ENCODE peak calls at places on chromosomes 13 and 19, in four cellular contexts. One of them, this sample, is unnamed.
A peak's percentile ranks its signal among the peaks of the same experiment; 100 is the strongest.

GRCh38 chr19:17706750-17707181 is 12.5 kb upstream of the MAP1S start:
- DNase-seq in cardiac muscle cell: peak; percentile 79
- DNase-seq in tibial nerve: no peak
- DNase-seq in HAP-1: peak; percentile 77
- DNase-seq in this sample: no peak

GRCh38 chr13:92355213-92355612 is 871.4 kb upstream of the GPC6 start:
- DNase-seq in cardiac muscle cell: peak; percentile 84
- DNase-seq in tibial nerve: no peak
- DNase-seq in HAP-1: peak; percentile 8
- DNase-seq in this sample: peak; percentile 16

GRCh38 chr13:40664100-40665060 is 2.1 kb downstream of the FOXO1 start:
- DNase-seq in cardiac muscle cell: peak; percentile 55
- DNase-seq in tibial nerve: peak; percentile 73
- DNase-seq in HAP-1: peak; percentile 77
- DNase-seq in this sample: no peak

GRCh38 chr13:50800091-50800739 is 43.3 kb downstream of the DLEU7 start:
- DNase-seq in cardiac muscle cell: no peak
- DNase-seq in tibial nerve: no peak
- DNase-seq in HAP-1: no peak
- DNase-seq in this sample: no peak

GRCh38 chr19:49488863-49489537 is 1.6 kb downstream of the RPL13A start:
- DNase-seq in cardiac muscle cell: no peak
- DNase-seq in tibial nerve: no peak
- DNase-seq in HAP-1: peak; percentile 35
- DNase-seq in this sample: no peak

GRCh38 chr19:18433039-18433691 is 4.8 kb downstream of the ISYNA1 start:
- DNase-seq in cardiac muscle cell: peak; percentile 62
- DNase-seq in tibial nerve: no peak
- DNase-seq in HAP-1: no peak
- DNase-seq in this sample: no peak

GRCh38 chr19:7975037-7975436 is 30.4 kb downstream of the ELAVL1 start:
- DNase-seq in cardiac muscle cell: no peak
- DNase-seq in tibial nerve: no peak
- DNase-seq in HAP-1: no peak
- DNase-seq in this sample: no peak

GRCh38 chr19:34096020-34096915 is 76.0 kb upstream of the LSM14A start:
- DNase-seq in cardiac muscle cell: peak; percentile 69
- DNase-seq in tibial nerve: no peak
- DNase-seq in HAP-1: peak; percentile 73
- DNase-seq in this sample: no peak

GRCh38 chr19:56201973-56202372 is at the start of gene ZSCAN5C:
- DNase-seq in cardiac muscle cell: no peak
- DNase-seq in tibial nerve: no peak
- DNase-seq in HAP-1: no peak
- DNase-seq in this sample: no peak

GRCh38 chr13:111409413-111409812 is 89.0 kb downstream of the TEX29 start:
- DNase-seq in cardiac muscle cell: no peak
- DNase-seq in tibial nerve: no peak
- DNase-seq in HAP-1: no peak
- DNase-seq in this sample: no peak

GRCh38 chr19:19321143-19321577 is 531 bp downstream of the MAU2 start:
- DNase-seq in cardiac muscle cell: no peak
- DNase-seq in tibial nerve: no peak
- DNase-seq in HAP-1: peak; percentile 31
- DNase-seq in this sample: no peak

GRCh38 chr19:10474962-10475451 is 28.1 kb downstream of the KEAP1 start:
- DNase-seq in cardiac muscle cell: no peak
- DNase-seq in tibial nerve: no peak
- DNase-seq in HAP-1: no peak
- DNase-seq in this sample: no peak

GRCh38 chr19:23415561-23416191 is 20.4 kb upstream of the ZNF91 start:
- DNase-seq in cardiac muscle cell: peak; percentile 12
- DNase-seq in tibial nerve: no peak
- DNase-seq in HAP-1: peak; percentile 92
- DNase-seq in this sample: peak; percentile 83

GRCh38 chr13:30429721-30430694 is 7.7 kb downstream of the UBE2L5 start:
- DNase-seq in cardiac muscle cell: peak; percentile 81
- DNase-seq in tibial nerve: no peak
- DNase-seq in HAP-1: no peak
- DNase-seq in this sample: no peak
- H3K4me3 ChIP-seq in cardiac muscle cell: no peak overlapping the region
- H3K4me3 ChIP-seq in tibial nerve: no peak overlapping the region
- H3K4me3 ChIP-seq in HAP-1: no peak overlapping the region
- H3K4me3 ChIP-seq in this sample: no peak overlapping the region

GRCh38 chr13:94825507-94825906 is 113.2 kb upstream of the SOX21 start:
- DNase-seq in cardiac muscle cell: peak; percentile 88
- DNase-seq in tibial nerve: peak; percentile 37
- DNase-seq in HAP-1: peak; percentile 95
- DNase-seq in this sample: peak; percentile 57

GRCh38 chr13:94829801-94830200 is 117.5 kb upstream of the SOX21 start:
- DNase-seq in cardiac muscle cell: no peak
- DNase-seq in tibial nerve: no peak
- DNase-seq in HAP-1: peak; percentile 58
- DNase-seq in this sample: no peak

GRCh38 chr13:94824601-94825000 is 112.3 kb upstream of the SOX21 start:
- DNase-seq in cardiac muscle cell: no peak
- DNase-seq in tibial nerve: no peak
- DNase-seq in HAP-1: no peak
- DNase-seq in this sample: no peak

DNA sequence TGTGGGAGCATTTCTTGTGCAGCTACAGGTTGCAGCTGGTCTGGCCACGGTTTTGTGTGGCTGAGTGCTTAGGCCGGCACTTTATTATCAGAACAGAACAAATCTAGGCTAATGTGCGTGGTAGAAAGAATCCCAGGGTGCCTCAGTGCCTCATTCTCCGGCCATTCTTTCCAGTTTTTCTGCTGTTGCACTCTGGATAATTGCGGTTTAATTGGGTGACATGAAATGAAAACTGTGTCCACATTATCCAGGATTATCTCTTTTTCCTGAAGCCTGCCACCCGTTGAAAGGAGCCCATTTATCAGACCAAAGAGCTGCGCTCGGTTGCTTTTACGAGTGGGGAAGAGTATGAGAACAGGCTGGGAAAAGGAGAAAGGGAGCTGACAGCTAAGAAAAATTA is 116.9 kb upstream of the SOX21 start:
- DNase-seq in cardiac muscle cell: no peak
- DNase-seq in tibial nerve: no peak
- DNase-seq in HAP-1: peak; percentile 72
- DNase-seq in this sample: no peak
- H3K4me3 ChIP-seq in cardiac muscle cell: no peak overlapping the region
- H3K4me3 ChIP-seq in tibial nerve: no peak overlapping the region
- H3K4me3 ChIP-seq in HAP-1: no peak overlapping the region
- H3K4me3 ChIP-seq in this sample: no peak overlapping the region

GRCh38 chr13:81795710-81796109 is 1454.8 kb upstream of the SPRY2 start:
- DNase-seq in cardiac muscle cell: no peak
- DNase-seq in tibial nerve: no peak
- DNase-seq in HAP-1: no peak
- DNase-seq in this sample: no peak
- H3K4me3 ChIP-seq in cardiac muscle cell: no peak overlapping the region
- H3K4me3 ChIP-seq in tibial nerve: no peak overlapping the region
- H3K4me3 ChIP-seq in HAP-1: no peak overlapping the region
- H3K4me3 ChIP-seq in this sample: no peak overlapping the region

GRCh38 chr13:107770541-107770940 is 444.8 kb downstream of the LIG4 start:
- DNase-seq in cardiac muscle cell: no peak
- DNase-seq in tibial nerve: no peak
- DNase-seq in HAP-1: no peak
- DNase-seq in this sample: no peak

GRCh38 chr13:107767119-107767518 is 448.2 kb downstream of the LIG4 start:
- DNase-seq in cardiac muscle cell: no peak
- DNase-seq in tibial nerve: no peak
- DNase-seq in HAP-1: no peak
- DNase-seq in this sample: no peak

GRCh38 chr13:107764012-107764411 is 451.3 kb downstream of the LIG4 start:
- DNase-seq in cardiac muscle cell: no peak
- DNase-seq in tibial nerve: no peak
- DNase-seq in HAP-1: no peak
- DNase-seq in this sample: no peak

DNA sequence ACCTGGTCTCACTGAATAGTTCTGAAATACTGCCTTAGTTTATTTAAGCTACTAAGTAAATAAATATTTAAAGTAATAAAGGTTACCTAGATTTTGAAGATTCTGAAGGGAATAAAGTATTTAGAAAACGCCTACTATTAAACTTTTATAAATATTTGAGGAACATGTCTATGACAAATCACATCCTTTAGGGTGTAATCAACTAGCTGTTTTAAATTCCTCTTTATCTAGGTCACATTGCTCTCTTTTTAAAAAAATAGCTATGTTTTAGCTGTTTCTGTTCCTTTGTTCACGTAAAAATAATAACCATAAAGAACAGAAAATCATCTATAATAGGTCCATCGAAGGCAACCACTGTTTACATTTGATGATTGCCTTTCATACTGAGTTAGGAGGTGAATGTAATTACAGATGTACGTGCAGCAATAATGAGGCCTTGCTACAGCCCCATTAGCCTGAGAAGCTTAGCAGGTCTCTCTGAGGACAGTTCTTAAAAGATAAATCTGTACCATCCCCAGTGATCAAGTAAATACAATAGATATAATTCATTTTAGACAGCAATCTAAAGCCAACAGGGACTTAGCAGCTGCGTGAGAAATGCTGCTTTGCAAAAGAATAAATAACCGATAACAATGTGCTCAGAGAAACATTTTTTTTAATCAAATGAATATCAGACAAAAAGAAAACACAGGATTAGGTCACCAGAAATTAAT is 449.5 kb downstream of the LIG4 start:
- DNase-seq in cardiac muscle cell: no peak
- DNase-seq in tibial nerve: no peak
- DNase-seq in HAP-1: no peak
- DNase-seq in this sample: no peak
- H3K4me3 ChIP-seq in cardiac muscle cell: no peak overlapping the region
- H3K4me3 ChIP-seq in tibial nerve: no peak overlapping the region
- H3K4me3 ChIP-seq in HAP-1: no peak overlapping the region
- H3K4me3 ChIP-seq in this sample: no peak overlapping the region

DNA sequence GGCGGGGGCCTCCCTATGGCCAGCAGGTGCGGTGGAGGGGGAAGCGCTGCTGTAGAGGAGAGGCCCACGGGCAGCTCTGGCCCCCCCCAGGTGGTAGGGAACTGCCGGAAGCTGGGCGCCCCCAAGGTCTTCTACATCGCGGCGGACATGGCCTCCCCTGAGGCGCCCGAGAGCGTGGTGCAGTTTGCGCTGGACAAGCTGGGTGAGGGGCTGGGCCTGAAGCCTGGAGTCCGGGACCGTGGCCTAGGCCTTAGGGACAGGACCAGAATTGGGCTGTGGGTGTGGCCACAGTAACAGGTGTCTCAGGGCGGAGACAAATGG is 3.8 kb upstream of the RPL36 start:
- DNase-seq in cardiac muscle cell: no peak
- DNase-seq in tibial nerve: no peak
- DNase-seq in HAP-1: no peak
- DNase-seq in this sample: no peak
- H3K4me3 ChIP-seq in cardiac muscle cell: peak overlapping the region; percentile 53
- H3K4me3 ChIP-seq in tibial nerve: peak overlapping the region; percentile 63
- H3K4me3 ChIP-seq in HAP-1: peak overlapping the region; percentile 54
- H3K4me3 ChIP-seq in this sample: peak overlapping the region; percentile 63

GRCh38 chr19:36987091-36987490 is 71.0 kb downstream of the ZNF568 start:
- DNase-seq in cardiac muscle cell: no peak
- DNase-seq in tibial nerve: no peak
- DNase-seq in HAP-1: no peak
- DNase-seq in this sample: no peak
- H3K4me3 ChIP-seq in cardiac muscle cell: no peak overlapping the region
- H3K4me3 ChIP-seq in tibial nerve: no peak overlapping the region
- H3K4me3 ChIP-seq in HAP-1: no peak overlapping the region
- H3K4me3 ChIP-seq in this sample: no peak overlapping the region

This sample was measured in iPS DF 6.9.